ENCODE peak calls at places on chromosomes 6 and 20, in six cellular contexts. I is stimulated activated CD4-positive, alpha-beta T cell treated with anti-CD3 and anti-CD28 coated beads, Interleukin-4, amount 100 ng/mL, for 4 hours; L is dermis blood vessel endothelial cell; P is neural crest cell; N is A549; M is SHP77. V is an unnamed sample.

GRCh38 chr6:81362246-81362645 is 390.2 kb downstream of the TENT5A start:
- DNase-seq in M (no peak), P (no peak), N (no peak), L (no peak), I (no peak), V (no peak)

GRCh38 chr6:106556368-106556960 is 72.8 kb downstream of the RTN4IP1 start:
- DNase-seq in I (no peak), P (no peak), L (peak; percentile 72), M (no peak), N (no peak), V (no peak)

GRCh38 chr6:105808571-105808970 is 277.6 kb upstream of the PRDM1 start:
- DNase-seq in M (no peak), P (no peak), I (no peak), L (no peak), N (no peak), V (no peak)

GRCh38 chr6:119728220-119728750 is 378.7 kb upstream of the MAN1A1 start:
- DNase-seq in N (no peak), P (no peak), L (no peak), I (no peak), M (no peak), V (no peak)

GRCh38 chr20:63501818-63502670 is 3.2 kb upstream of the EEF1A2 start:
- DNase-seq in N (no peak), M (peak; percentile 90), I (no peak), L (peak; percentile 22), P (no peak), V (no peak)

GRCh38 chr6:20033697-20034407 is 178.4 kb downstream of the MBOAT1 start:
- DNase-seq in I (no peak), M (no peak), P (no peak), N (no peak), L (no peak), V (no peak)

GRCh38 chr6:73131706-73132105 is 93.6 kb downstream of the KHDC1L start:
- DNase-seq in I (no peak), P (no peak), M (no peak), L (no peak), N (no peak), V (no peak)

GRCh38 chr6:105179244-105180065 is at the start of gene POPDC3:
- DNase-seq in M (peak; percentile 37), L (peak; percentile 34), N (peak; percentile 41), P (peak; percentile 28), I (no peak), V (no peak)

GRCh38 chr6:36912583-36912982 is 26.8 kb downstream of the C6orf89 start:
- DNase-seq in I (peak; percentile 58), M (no peak), N (no peak), P (no peak), L (peak; percentile 4), V (peak; percentile 72)

GRCh38 chr6:43277643-43278523 is 20.2 kb upstream of the SLC22A7 start:
- DNase-seq in P (no peak), L (no peak), M (no peak), I (no peak), N (no peak), V (no peak)

GRCh38 chr20:32522775-32523612 is 62.1 kb downstream of the NOL4L start:
- DNase-seq in M (no peak), L (no peak), P (no peak), N (no peak), I (no peak), V (no peak)

GRCh38 chr6:129440691-129441090 is 269.3 kb downstream of the ARHGAP18 start:
- DNase-seq in P (no peak), N (no peak), I (no peak), L (peak; percentile 3), M (no peak), V (no peak)

V was measured in activated CD4-positive, alpha-beta T cell treated with anti-CD3 and anti-CD28 coated beads for 48 hours.